ENCODE peak calls at places on chromosomes 16 and 17, in nine cellular contexts. G is breast epithelium, D is HepG2, E is Peyer's patch, N is Calu3, I is cardiac muscle cell, S is HFF-Myc, Q is RWPE1, C is OCI-LY7. T is an unnamed sample.

GRCh38 chr17:76704799-76705198 is 6.0 kb downstream of the MXRA7 start:
- DNase-seq in D (no peak), Q (no peak), C (no peak), G (no peak), S (no peak), E (no peak), N (no peak), I (no peak), T (no peak)

GRCh38 chr16:27771201-27771910 is 221.4 kb downstream of the KATNIP start:
- DNase-seq in C (no peak), D (no peak), Q (no peak), I (no peak), G (no peak), E (no peak), N (no peak), S (no peak), T (no peak)

GRCh38 chr16:7137560-7138330 is 194.9 kb upstream of the RBFOX1 start:
- DNase-seq in I (no peak), C (no peak), S (no peak), G (no peak), Q (peak), E (no peak), N (no peak), D (peak), T (no peak)

GRCh38 chr16:49460786-49461470 is 87.3 kb downstream of the C16orf78 start:
- DNase-seq in E (no peak), D (no peak), C (no peak), S (no peak), N (no peak), Q (no peak), I (no peak), G (no peak), T (no peak)

GRCh38 chr17:40112191-40112590 is 9.6 kb upstream of the MSL1 start:
- DNase-seq in C (no peak), E (no peak), D (no peak), G (no peak), I (no peak), N (no peak), Q (no peak), S (no peak), T (no peak)

GRCh38 chr17:4919511-4920047 is 12.5 kb upstream of the GP1BA start:
- DNase-seq in D (no peak), I (no peak), Q (no peak), C (no peak), N (no peak), S (no peak), E (no peak), G (no peak), T (no peak)

GRCh38 chr16:3999479-3999868 is 116.8 kb downstream of the ADCY9 start:
- DNase-seq in Q (no peak), G (no peak), E (no peak), C (no peak), I (peak), D (no peak), N (no peak), S (peak), T (no peak)

GRCh38 chr17:8946476-8946875 is 19.0 kb downstream of the PIK3R5 start:
- DNase-seq in I (peak), Q (no peak), C (no peak), E (no peak), N (no peak), S (no peak), G (no peak), D (no peak), T (no peak)

GRCh38 chr16:5056347-5056746 is 9.4 kb downstream of the C16orf89 start:
- DNase-seq in Q (no peak), C (peak), E (peak), N (peak), G (no peak), I (peak), D (peak), S (no peak), T (no peak)

GRCh38 chr16:14496047-14496770 is 133.9 kb downstream of the PARN start:
- DNase-seq in E (no peak), N (no peak), S (no peak), C (no peak), I (no peak), G (no peak), Q (no peak), D (no peak), T (no peak)

GRCh38 chr17:79901131-79901530 is 61.9 kb upstream of the CBX4 start:
- DNase-seq in Q (no peak), N (no peak), E (no peak), C (no peak), D (no peak), G (peak), S (no peak), I (no peak), T (no peak)

GRCh38 chr16:27777527-27777926 is 227.6 kb downstream of the KATNIP start:
- DNase-seq in G (no peak), C (no peak), Q (no peak), S (no peak), E (no peak), N (no peak), I (no peak), D (no peak), T (no peak)

GRCh38 chr16:15439102-15439501 is 4.7 kb downstream of the BMERB1 start:
- DNase-seq in S (no peak), Q (no peak), G (no peak), E (no peak), N (no peak), D (no peak), I (no peak), C (no peak), T (no peak)

GRCh38 chr16:86925067-86925791 is 346.9 kb downstream of the FOXL1 start:
- DNase-seq in N (no peak), C (no peak), I (peak), D (no peak), G (no peak), Q (no peak), S (no peak), E (no peak), T (peak)

GRCh38 chr17:37276475-37276874 is 99.3 kb upstream of the C17orf78 start:
- DNase-seq in C (no peak), G (no peak), Q (peak), I (no peak), D (no peak), E (no peak), S (no peak), N (peak), T (no peak)

GRCh38 chr17:81234940-81235821 is 3.7 kb downstream of the TEPSIN start:
- DNase-seq in I (no peak), C (no peak), S (no peak), E (no peak), N (no peak), G (no peak), D (no peak), Q (no peak), T (no peak)

GRCh38 chr16:4911831-4912422 is 25.0 kb downstream of the PPL start:
- DNase-seq in G (no peak), I (peak), N (no peak), D (peak), Q (peak), S (no peak), C (no peak), E (no peak), T (no peak)

GRCh38 chr17:38920374-38921291 is 4.8 kb upstream of the LASP1NB start:
- DNase-seq in E (peak), I (no peak), C (no peak), Q (no peak), N (no peak), D (no peak), G (peak), S (no peak), T (no peak)

GRCh38 chr17:35766903-35767510 is 6.3 kb downstream of the C17orf50 start:
- DNase-seq in G (no peak), I (peak), D (no peak), E (no peak), N (peak), C (peak), S (no peak), Q (peak), T (no peak)

GRCh38 chr16:25707982-25708583 is 16.3 kb downstream of the HS3ST4 start:
- DNase-seq in C (peak), D (peak), G (no peak), N (peak), E (no peak), I (peak), Q (no peak), S (peak), T (no peak)

GRCh38 chr16:75754126-75754525 is 27.8 kb upstream of the CPHXL start:
- DNase-seq in I (peak), N (peak), D (peak), G (no peak), S (peak), Q (peak), C (no peak), E (no peak), T (no peak)

GRCh38 chr17:40422990-40423611 is 5.4 kb upstream of the TOP2A start:
- DNase-seq in D (no peak), E (no peak), S (no peak), N (peak), Q (no peak), C (no peak), G (peak), I (no peak), T (no peak)

GRCh38 chr16:79653337-79654000 is 52.9 kb upstream of the MAF start:
- DNase-seq in G (no peak), I (peak), D (no peak), N (no peak), E (no peak), C (no peak), Q (no peak), S (no peak), T (peak)

GRCh38 chr17:74760404-74761105 is 12.1 kb downstream of the NHERF1 start:
- DNase-seq in G (no peak), N (no peak), C (no peak), S (no peak), D (no peak), E (no peak), Q (peak), I (no peak), T (no peak)

GRCh38 chr16:70437017-70437581 is 1.8 kb downstream of the ST3GAL2 start:
- DNase-seq in I (peak), G (no peak), Q (no peak), C (peak), N (no peak), D (peak), S (peak), E (no peak), T (peak)

GRCh38 chr17:74303300-74303699 is 22.7 kb upstream of the KIF19 start:
- DNase-seq in Q (no peak), N (no peak), C (no peak), S (no peak), G (no peak), E (no peak), I (no peak), D (no peak), T (no peak)

GRCh38 chr16:3727806-3728381 is 10.6 kb upstream of the TRAP1 start:
- DNase-seq in I (no peak), C (no peak), N (no peak), S (no peak), G (no peak), D (no peak), E (no peak), Q (no peak), T (no peak)

GRCh38 chr16:82124651-82125050 is 45.4 kb downstream of the MPHOSPH6 start:
- DNase-seq in I (no peak), N (no peak), G (no peak), E (no peak), D (no peak), C (no peak), Q (no peak), S (no peak), T (no peak)

GRCh38 chr17:944266-944665 is 35.3 kb downstream of the NXN start:
- DNase-seq in I (no peak), Q (no peak), E (no peak), S (no peak), N (no peak), G (no peak), D (no peak), C (no peak), T (no peak)

GRCh38 chr16:14198603-14199002 is 127.5 kb downstream of the MRTFB start:
- DNase-seq in S (no peak), D (no peak), G (no peak), Q (no peak), I (no peak), E (no peak), C (no peak), N (no peak), T (no peak)

GRCh38 chr16:85916141-85916890 is 17.4 kb downstream of the IRF8 start:
- DNase-seq in Q (peak), I (peak), E (no peak), D (peak), N (peak), G (no peak), C (no peak), S (no peak), T (no peak)

GRCh38 chr16:75402174-75402820 is 31.0 kb downstream of the CFDP1 start:
- DNase-seq in I (peak), N (no peak), E (no peak), G (no peak), D (no peak), C (no peak), Q (no peak), S (no peak), T (no peak)

GRCh38 chr16:1130382-1130781 is 22.5 kb upstream of the CACNA1H start:
- DNase-seq in C (no peak), Q (no peak), E (no peak), N (no peak), D (no peak), G (no peak), S (no peak), I (no peak), T (no peak)

DNA sequence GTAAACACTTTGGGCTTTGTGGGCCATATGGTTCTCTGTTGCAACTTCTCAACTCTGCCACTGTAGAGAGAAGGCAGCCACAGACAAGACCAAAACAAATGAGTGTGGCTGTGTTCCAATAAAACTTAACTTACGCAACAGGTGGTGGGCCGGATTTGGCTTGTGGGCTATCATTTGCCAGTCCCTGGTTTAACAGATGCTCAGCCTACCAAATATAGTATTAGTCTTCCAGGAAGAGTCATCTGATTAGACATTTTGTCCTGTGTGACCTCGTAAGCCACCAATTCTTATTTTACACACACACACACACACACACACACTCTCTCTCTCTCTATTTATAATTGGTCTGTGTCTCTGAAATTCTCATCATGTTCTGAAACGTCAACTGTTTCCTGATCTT is 245.9 kb downstream of the XYLT1 start:
- DNase-seq in D (no peak), S (peak), C (peak), E (peak), G (no peak), N (no peak), Q (no peak), I (peak), T (no peak)
- TF ChIP-seq CTCF in D (no peak), S (no peak), C (no peak), E (no peak), G (no peak), N (no peak), Q (no peak), I (no peak), T (no peak)

DNA sequence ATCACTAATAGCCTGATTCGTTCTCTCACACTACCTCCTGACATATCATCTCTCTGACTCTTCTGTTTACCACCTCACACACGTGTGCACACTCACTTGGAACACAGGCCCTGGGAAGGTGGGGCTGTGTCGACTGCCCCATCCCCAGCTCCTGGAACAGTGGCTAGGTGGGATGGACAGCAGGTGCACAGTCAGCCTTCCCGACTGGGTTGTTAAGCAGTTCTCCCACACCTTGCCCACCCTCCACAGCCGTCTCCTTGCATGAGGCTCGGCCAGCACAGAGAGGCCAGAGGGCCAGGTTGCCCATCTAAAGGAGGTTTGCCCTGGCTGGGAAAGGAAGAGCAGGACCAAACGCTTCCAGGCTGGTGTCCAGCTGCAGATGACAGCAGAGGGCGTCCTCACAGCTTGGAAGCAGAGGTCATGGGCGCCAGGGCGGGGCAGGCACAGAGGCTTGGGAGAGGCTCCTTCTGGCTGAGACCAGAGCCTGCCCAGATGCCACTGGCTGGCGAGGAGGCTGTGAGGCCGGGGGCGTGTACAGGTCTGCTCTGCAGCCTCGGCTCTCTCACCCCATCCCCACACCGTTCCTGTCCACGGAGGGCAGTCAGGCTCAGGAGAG is 92.8 kb downstream of the AMFR start:
- DNase-seq in G (peak), I (peak), S (peak), C (no peak), E (no peak), Q (peak), D (peak), N (peak), T (no peak)
- TF ChIP-seq CTCF in G (no peak), I (peak), S (peak), C (no peak), E (no peak), Q (peak), D (peak), N (peak), T (no peak)

DNA sequence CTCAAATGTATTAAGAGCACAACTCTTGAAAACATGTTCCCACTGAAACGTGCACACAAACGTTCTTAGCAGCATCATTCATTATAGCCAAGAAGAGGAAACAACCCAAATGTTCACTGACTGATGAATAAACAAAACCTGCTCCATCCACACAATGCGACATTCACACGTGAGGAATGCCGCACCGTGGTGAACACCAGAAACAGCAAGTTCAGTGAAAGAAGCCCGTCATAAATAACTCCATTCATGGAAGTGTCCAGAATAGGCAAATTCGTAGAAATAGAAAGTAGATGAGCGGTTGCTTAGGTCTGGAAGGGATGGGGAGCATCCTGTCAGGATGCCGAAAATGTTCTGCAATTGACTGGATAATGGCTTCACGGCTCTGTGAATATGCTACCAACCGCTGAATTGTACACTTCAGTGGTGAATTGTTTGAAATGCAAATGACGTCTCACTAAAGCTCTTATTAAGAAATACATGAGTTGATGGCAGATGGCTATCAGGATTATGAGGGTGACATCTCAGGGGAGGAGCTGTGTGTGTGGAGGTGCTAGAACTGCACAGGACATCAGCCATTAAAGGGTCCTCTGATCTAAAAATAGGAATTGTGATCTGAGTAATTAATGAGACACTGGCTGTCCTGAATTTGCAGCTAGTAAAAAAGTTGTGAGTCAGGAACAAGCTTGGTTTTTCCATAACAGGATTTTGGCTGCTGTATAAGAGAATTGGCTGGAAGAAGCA is 771.0 kb downstream of the KCNJ18 start:
- DNase-seq in E (no peak), I (no peak), N (no peak), G (no peak), S (no peak), D (no peak), C (no peak), Q (no peak), T (no peak)
- TF ChIP-seq CTCF in E (no peak), I (no peak), N (no peak), G (no peak), S (no peak), D (no peak), C (no peak), Q (no peak), T (no peak)

GRCh38 chr17:67082110-67082509 is 37.8 kb downstream of the CACNG1 start:
- DNase-seq in I (no peak), Q (no peak), D (no peak), E (no peak), N (no peak), G (no peak), C (peak), S (no peak), T (no peak)
- TF ChIP-seq CTCF in I (no peak), Q (no peak), D (no peak), E (no peak), N (no peak), G (no peak), C (peak), S (no peak), T (no peak)

GRCh38 chr16:31472559-31473203 is 729 bp downstream of the TGFB1I1 start:
- DNase-seq in S (peak), D (peak), I (peak), N (peak), G (peak), C (no peak), Q (peak), E (peak), T (peak)
- TF ChIP-seq CTCF in S (peak), D (peak), I (peak), N (peak), G (peak), C (peak), Q (peak), E (peak), T (peak)

GRCh38 chr17:67139784-67140665 is 95.7 kb downstream of the CACNG1 start:
- DNase-seq in D (peak), S (no peak), Q (peak), N (peak), I (peak), E (no peak), C (no peak), G (no peak), T (no peak)
- TF ChIP-seq CTCF in D (peak), S (no peak), Q (no peak), N (no peak), I (peak), E (no peak), C (no peak), G (no peak), T (no peak)

GRCh38 chr17:46008591-46008990 is 9.5 kb downstream of the STH start:
- DNase-seq in C (no peak), G (no peak), I (no peak), D (no peak), N (no peak), E (no peak), Q (no peak), S (no peak), T (no peak)

GRCh38 chr17:46012506-46013079 is 13.5 kb downstream of the STH start:
- DNase-seq in E (no peak), I (no peak), N (no peak), Q (no peak), D (no peak), S (no peak), G (no peak), C (no peak), T (no peak)

GRCh38 chr17:46009681-46010596 is 10.9 kb downstream of the STH start:
- DNase-seq in C (no peak), N (peak), S (no peak), G (no peak), Q (peak), E (no peak), D (no peak), I (no peak), T (no peak)

GRCh38 chr17:46011711-46012505 is 12.9 kb downstream of the STH start:
- DNase-seq in G (no peak), Q (no peak), D (no peak), N (no peak), E (no peak), I (no peak), C (no peak), S (no peak), T (no peak)

DNA sequence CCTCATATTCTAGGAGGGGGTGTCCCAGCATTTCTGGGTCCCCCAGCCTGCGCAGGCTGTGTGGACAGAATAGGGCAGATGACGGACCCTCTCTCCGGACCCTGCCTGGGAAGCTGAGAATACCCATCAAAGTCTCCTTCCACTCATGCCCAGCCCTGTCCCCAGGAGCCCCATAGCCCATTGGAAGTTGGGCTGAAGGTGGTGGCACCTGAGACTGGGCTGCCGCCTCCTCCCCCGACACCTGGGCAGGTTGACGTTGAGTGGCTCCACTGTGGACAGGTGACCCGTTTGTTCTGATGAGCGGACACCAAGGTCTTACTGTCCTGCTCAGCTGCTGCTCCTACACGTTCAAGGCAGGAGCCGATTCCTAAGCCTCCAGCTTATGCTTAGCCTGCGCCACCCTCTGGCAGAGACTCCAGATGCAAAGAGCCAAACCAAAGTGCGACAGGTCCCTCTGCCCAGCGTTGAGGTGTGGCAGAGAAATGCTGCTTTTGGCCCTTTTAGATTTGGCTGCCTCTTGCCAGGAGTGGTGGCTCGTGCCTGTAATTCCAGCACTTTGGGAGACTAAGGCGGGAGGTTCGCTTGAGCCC is 11.6 kb downstream of the STH start:
- DNase-seq in I (no peak), E (no peak), Q (no peak), G (no peak), N (peak), S (no peak), C (no peak), D (peak), T (no peak)
- TF ChIP-seq CTCF in I (no peak), E (no peak), Q (no peak), G (no peak), N (no peak), S (no peak), C (no peak), D (peak), T (no peak)

T was measured in mesothelial cell of epicardium.